ENCODE peak calls at places on chromosomes 6 and 20, in four cellular contexts. W is IMR-90, D is mesendoderm, B is H1. X is an unnamed sample.

GRCh38 chr20:36620917-36621316 is 15.3 kb downstream of the RAB5IF start:
- DNase-seq in B (no peak), W (no peak), D (no peak), X (no peak)

GRCh38 chr6:114862809-114863208 is 520.0 kb upstream of the HS3ST5 start:
- DNase-seq in B (no peak), W (no peak), D (no peak), X (no peak)

GRCh38 chr20:23362392-23363256 is 642 bp downstream of the GZF1 start:
- DNase-seq in B (no peak), W (peak; percentile 28), D (peak; percentile 60), X (no peak)

GRCh38 chr6:106247293-106247692 is 78.3 kb downstream of the ATG5 start:
- DNase-seq in B (no peak), D (no peak), W (peak; percentile 44), X (no peak)

GRCh38 chr6:1449896-1450295 is 60.5 kb downstream of the FOXF2 start:
- DNase-seq in D (no peak), B (no peak), W (no peak), X (no peak)

GRCh38 chr6:165662671-165663282 is at the start of gene PDE10A:
- DNase-seq in D (peak; percentile 74), W (peak; percentile 55), B (peak; percentile 74), X (peak; percentile 65)

GRCh38 chr6:108946695-108947094 is 98.5 kb downstream of the ARMC2 start:
- DNase-seq in D (no peak), B (no peak), W (peak; percentile 34), X (no peak)

GRCh38 chr20:61807426-61808160 is 258.1 kb downstream of the TAF4 start:
- DNase-seq in W (no peak), D (no peak), B (no peak), X (no peak)

GRCh38 chr6:35415065-35415880 is 36.9 kb upstream of the FANCE start:
- DNase-seq in W (peak; percentile 96), B (no peak), D (peak; percentile 77), X (peak; percentile 72)

GRCh38 chr20:61938839-61939690 is 126.6 kb downstream of the TAF4 start:
- DNase-seq in D (no peak), W (no peak), B (peak; percentile 43), X (no peak)

GRCh38 chr6:1015819-1016218 is 296.1 kb upstream of the FOXQ1 start:
- DNase-seq in W (no peak), D (no peak), B (no peak), X (no peak)

GRCh38 chr6:16921399-16922110 is 160.3 kb upstream of the ATXN1 start:
- DNase-seq in B (no peak), W (peak; percentile 97), D (no peak), X (no peak)

GRCh38 chr6:166005846-166006592 is 161.6 kb downstream of the TBXT start:
- DNase-seq in W (peak; percentile 94), B (no peak), D (peak; percentile 35), X (peak; percentile 36)

GRCh38 chr20:2817341-2817726 is 1.2 kb downstream of the TMEM239 start:
- DNase-seq in B (no peak), W (no peak), D (no peak), X (no peak)

GRCh38 chr6:158387036-158387435 is 74.8 kb downstream of the TULP4 start:
- DNase-seq in D (no peak), B (no peak), W (no peak), X (no peak)

GRCh38 chr6:17169291-17169690 is 67.4 kb downstream of the STMND1 start:
- DNase-seq in B (no peak), W (peak; percentile 83), D (no peak), X (no peak)

GRCh38 chr20:53346266-53346665 is 247.4 kb downstream of the ZNF217 start:
- DNase-seq in D (peak; percentile 7), B (no peak), W (no peak), X (no peak)

GRCh38 chr6:75491302-75491701 is 2.3 kb downstream of the FILIP1 start:
- DNase-seq in W (no peak), D (no peak), B (no peak), X (no peak)

GRCh38 chr6:36986704-36987047 is 680 bp upstream of the MTCH1 start:
- DNase-seq in D (no peak), W (no peak), B (no peak), X (no peak)

GRCh38 chr6:9690388-9690787 is 724.5 kb downstream of the TFAP2A start:
- DNase-seq in B (no peak), W (no peak), D (no peak), X (no peak)

GRCh38 chr20:14782731-14783130 is 445.3 kb upstream of the FLRT3 start:
- DNase-seq in W (no peak), B (no peak), D (no peak), X (no peak)

GRCh38 chr6:41182069-41183034 is 18.6 kb downstream of the TREML2 start:
- DNase-seq in W (peak; percentile 55), B (peak; percentile 53), D (peak; percentile 83), X (peak; percentile 67)

GRCh38 chr6:63597142-63598000 is 25.1 kb downstream of the LOC128125822 start:
- DNase-seq in D (no peak), W (no peak), B (no peak), X (no peak)

GRCh38 chr20:56628873-56629463 is at the start of gene TFAP2C:
- DNase-seq in B (peak; percentile 78), W (no peak), D (peak; percentile 84), X (peak; percentile 84)

GRCh38 chr6:44043036-44043478 is 84.2 kb downstream of the MRPL14 start:
- DNase-seq in B (no peak), W (peak; percentile 49), D (peak; percentile 66), X (no peak)

GRCh38 chr20:30376767-30377658 is 880.5 kb upstream of the DEFB115 start:
- DNase-seq in D (peak; percentile 79), W (peak; percentile 79), B (peak; percentile 70), X (peak; percentile 40)

GRCh38 chr20:45053441-45054351 is 47.2 kb downstream of the KCNS1 start:
- DNase-seq in D (peak; percentile 35), W (no peak), B (no peak), X (no peak)

GRCh38 chr6:9620263-9620662 is 794.6 kb downstream of the TFAP2A start:
- DNase-seq in D (no peak), B (no peak), W (peak; percentile 38), X (no peak)

GRCh38 chr6:2971420-2972218 is at the start of gene SERPINB6:
- DNase-seq in B (peak; percentile 63), W (peak; percentile 71), D (no peak), X (no peak)
- H3K56ac ChIP-seq in B (peak within 1 kb of the TSS; percentile 16), W (peak within 1 kb of the TSS; percentile 90), D (peak within 1 kb of the TSS; percentile 79), X (no peak within 1 kb of the TSS)

GRCh38 chr20:63269724-63270123 is 2.9 kb upstream of the ARFGAP1 start:
- DNase-seq in D (no peak), B (no peak), W (no peak), X (no peak)
- H4K5ac ChIP-seq in D (no peak overlapping the region), B (no peak overlapping the region), W (no peak overlapping the region), X (no peak overlapping the region)

GRCh38 chr6:6248651-6249050 is 71.8 kb downstream of the F13A1 start:
- DNase-seq in W (no peak), B (no peak), D (no peak), X (no peak)
- H3K4me2 ChIP-seq in W (no peak overlapping the region), B (no peak overlapping the region), D (no peak overlapping the region), X (no peak overlapping the region)

GRCh38 chr6:20313960-20314530 is 87.6 kb upstream of the E2F3 start:
- DNase-seq in B (no peak), D (no peak), W (no peak), X (no peak)

GRCh38 chr6:20317430-20317829 is 84.2 kb upstream of the E2F3 start:
- DNase-seq in W (no peak), B (no peak), D (no peak), X (no peak)

GRCh38 chr6:20318851-20319387 is 82.8 kb upstream of the E2F3 start:
- DNase-seq in D (no peak), B (no peak), W (no peak), X (no peak)

GRCh38 chr6:20315456-20315855 is 86.2 kb upstream of the E2F3 start:
- DNase-seq in B (no peak), W (no peak), D (no peak), X (no peak)

GRCh38 chr6:20319520-20320357 is 81.9 kb upstream of the E2F3 start:
- DNase-seq in D (no peak), B (no peak), W (no peak), X (no peak)
- H3K56ac ChIP-seq in D (no peak overlapping the region), B (no peak overlapping the region), W (no peak overlapping the region), X (no peak overlapping the region)

GRCh38 chr6:143555582-143555981 is 44.1 kb upstream of the FUCA2 start:
- DNase-seq in B (no peak), W (no peak), D (peak; percentile 65), X (no peak)
- H4K5ac ChIP-seq in B (no peak overlapping the region), W (peak overlapping the region; percentile 50), D (no peak overlapping the region), X (no peak overlapping the region)

DNA sequence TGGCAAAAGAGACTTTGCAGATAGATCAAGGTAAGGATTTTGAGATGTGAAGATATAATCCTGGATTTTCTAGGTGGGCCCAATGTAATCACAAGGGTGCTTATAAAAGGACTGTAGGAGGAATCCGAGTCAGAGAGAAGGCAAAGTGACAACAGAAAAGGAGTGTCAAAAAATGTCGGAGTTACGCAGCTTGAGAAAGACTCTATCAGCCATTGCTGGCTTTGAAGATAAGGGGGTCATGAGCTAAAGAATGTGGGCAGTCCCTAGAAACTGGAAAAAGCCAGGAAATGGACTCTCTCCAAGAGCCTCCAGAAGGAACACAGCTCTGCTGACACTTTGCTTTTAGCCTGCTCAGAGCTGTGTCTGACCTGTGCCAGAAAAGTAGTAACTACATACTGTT is 8.7 kb upstream of the RWDD1 start:
- DNase-seq in B (no peak), D (peak; percentile 19), W (no peak), X (no peak)
- H3K4me2 ChIP-seq in B (no peak overlapping the region), D (no peak overlapping the region), W (no peak overlapping the region), X (no peak overlapping the region)

GRCh38 chr20:25604611-25605010 is 19.2 kb downstream of the NANP start:
- DNase-seq in W (no peak), D (no peak), B (no peak), X (no peak)
- H3K56ac ChIP-seq in W (no peak overlapping the region), D (no peak overlapping the region), B (no peak overlapping the region), X (no peak overlapping the region)

DNA sequence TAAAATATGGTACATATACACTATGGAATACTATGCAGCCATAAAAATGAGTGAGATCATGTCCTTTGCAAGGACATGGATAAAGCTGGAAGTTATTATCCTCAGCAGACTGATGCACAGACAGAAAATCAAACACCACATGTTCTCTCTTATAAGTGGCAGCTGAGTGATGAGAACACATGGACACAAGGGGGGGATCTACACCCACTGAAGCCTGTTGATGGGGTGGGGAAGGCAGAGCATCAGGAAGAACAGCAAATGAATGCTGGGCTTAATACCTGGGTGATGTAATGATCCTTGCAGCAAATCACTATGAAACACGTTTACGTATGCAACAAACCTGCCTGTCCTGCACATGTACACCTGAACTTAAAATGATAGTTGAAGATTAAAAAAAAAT is 71.3 kb downstream of the MANEA start:
- DNase-seq in B (no peak), D (peak; percentile 62), W (no peak), X (no peak)
- H4K5ac ChIP-seq in B (no peak overlapping the region), D (no peak overlapping the region), W (no peak overlapping the region), X (no peak overlapping the region)

GRCh38 chr6:111096246-111096645 is 8.9 kb downstream of the SLC16A10 start:
- DNase-seq in B (no peak), D (no peak), W (no peak), X (no peak)
- H3K4me2 ChIP-seq in B (no peak overlapping the region), D (no peak overlapping the region), W (no peak overlapping the region), X (no peak overlapping the region)